ENCODE peak calls at places on chromosomes 1 and 21, in four cellular contexts. A is NCI-H446; G is EH; V is stimulated activated naive CD4-positive, alpha-beta T cell. C is an unnamed sample.
A peak's percentile ranks its signal among the peaks of the same experiment; 100 is the strongest.

GRCh38 chr21:15682182-15682895 is 47.4 kb upstream of the USP25 start:
- DNase-seq in A (no peak), G (peak; percentile 74), V (no peak), C (no peak)

GRCh38 chr21:34790834-34791233 is 122.0 kb downstream of the CLIC6 start:
- DNase-seq in A (no peak), G (no peak), V (no peak), C (no peak)

GRCh38 chr1:54701066-54701465 is 14.6 kb upstream of the TTC4 start:
- DNase-seq in A (no peak), G (no peak), V (no peak), C (no peak)

GRCh38 chr1:176462671-176463225 is at the start of gene PAPPA2:
- DNase-seq in A (no peak), G (no peak), V (no peak), C (no peak)

GRCh38 chr1:23673086-23673813 is 18.4 kb upstream of the RPL11 start:
- DNase-seq in A (peak; percentile 32), G (peak; percentile 71), V (no peak), C (no peak)

GRCh38 chr1:234231061-234231892 is 142.0 kb upstream of the COA6 start:
- DNase-seq in A (no peak), G (no peak), V (peak; percentile 1), C (no peak)

GRCh38 chr21:45037986-45038385 is 36.4 kb upstream of the ADARB1 start:
- DNase-seq in A (no peak), G (no peak), V (no peak), C (no peak)

GRCh38 chr1:116910379-116911165 is 856 bp downstream of the PTGFRN start:
- DNase-seq in A (peak; percentile 21), G (peak; percentile 29), V (peak; percentile 33), C (no peak)

GRCh38 chr1:74674278-74675048 is 871 bp upstream of the ERICH3 start:
- DNase-seq in A (no peak), G (no peak), V (no peak), C (no peak)

GRCh38 chr21:42678118-42678430 is 24.7 kb downstream of the PDE9A start:
- DNase-seq in A (peak; percentile 57), G (no peak), V (no peak), C (no peak)

GRCh38 chr1:36516372-36517018 is 33.8 kb upstream of the CSF3R start:
- DNase-seq in A (peak; percentile 81), G (peak; percentile 64), V (peak; percentile 17), C (peak; percentile 31)

GRCh38 chr1:245906207-245906606 is 600.9 kb downstream of the SMYD3 start:
- DNase-seq in A (no peak), G (no peak), V (no peak), C (no peak)

GRCh38 chr1:31272369-31272768 is 24.2 kb downstream of the SNRNP40 start:
- DNase-seq in A (no peak), G (no peak), V (no peak), C (no peak)

GRCh38 chr1:166119678-166120077 is 47.1 kb downstream of the FAM78B start:
- DNase-seq in A (no peak), G (no peak), V (no peak), C (no peak)

GRCh38 chr1:170545476-170545875 is 13.5 kb downstream of the GORAB start:
- DNase-seq in A (no peak), G (peak; percentile 93), V (no peak), C (no peak)

GRCh38 chr1:63261736-63262142 is 60.6 kb upstream of the FOXD3 start:
- DNase-seq in A (no peak), G (no peak), V (no peak), C (no peak)

GRCh38 chr1:196527941-196528340 is 80.3 kb downstream of the KCNT2 start:
- DNase-seq in A (no peak), G (peak; percentile 37), V (no peak), C (no peak)

GRCh38 chr1:181659348-181659957 is 176.1 kb downstream of the CACNA1E start:
- DNase-seq in A (no peak), G (no peak), V (no peak), C (no peak)

GRCh38 chr1:91650764-91651163 is 150.1 kb downstream of the CDC7 start:
- DNase-seq in A (peak; percentile 58), G (peak; percentile 98), V (no peak), C (no peak)

GRCh38 chr1:202807367-202807925 is 775 bp downstream of the KDM5B start:
- DNase-seq in A (peak; percentile 11), G (peak; percentile 45), V (peak; percentile 43), C (no peak)

GRCh38 chr1:203564024-203564423 is 62.6 kb upstream of the ATP2B4 start:
- DNase-seq in A (no peak), G (peak; percentile 82), V (no peak), C (no peak)

GRCh38 chr1:111967886-111968285 is 21.6 kb downstream of the KCND3 start:
- DNase-seq in A (no peak), G (no peak), V (no peak), C (no peak)